ENCODE peak calls at places on chromosomes 13 and 19, in eight cellular contexts. Y is lower leg skin; U is CD8-positive, alpha-beta T cell; J is AG10803; E is GM23338; R is upper lobe of left lung; O is ascending aorta; V is choroid plexus epithelial cell. K is an unnamed sample.

GRCh38 chr13:98577823-98578285 is 947 bp upstream of the STK24 start:
- DNase-seq in Y (no peak), U (no peak), J (no peak), E (no peak), R (no peak), O (no peak), V (no peak), K (no peak)

GRCh38 chr19:54420383-54421168 is 5.3 kb downstream of the TTYH1 start:
- DNase-seq in Y (no peak), U (no peak), J (no peak), E (peak; percentile 94), R (peak; percentile 56), O (no peak), V (no peak), K (no peak)

GRCh38 chr19:2618611-2619010 is 83.9 kb downstream of the GNG7 start:
- DNase-seq in Y (peak; percentile 91), U (peak; percentile 78), J (peak; percentile 42), E (no peak), R (no peak), O (peak; percentile 83), V (no peak), K (no peak)

GRCh38 chr13:66076417-66076816 is 1153.7 kb downstream of the PCDH9 start:
- DNase-seq in Y (no peak), U (no peak), J (peak; percentile 1), E (no peak), R (no peak), O (no peak), V (peak; percentile 77), K (no peak)

GRCh38 chr19:32580353-32580900 is 563 bp upstream of the PDCD5 start:
- DNase-seq in Y (no peak), U (no peak), J (no peak), E (no peak), R (no peak), O (peak; percentile 67), V (no peak), K (no peak)

GRCh38 chr13:81395368-81395767 is 1054.4 kb upstream of the SPRY2 start:
- DNase-seq in Y (no peak), U (peak; percentile 5), J (no peak), E (peak; percentile 79), R (no peak), O (no peak), V (peak; percentile 4), K (no peak)

GRCh38 chr19:10279737-10280442 is 6.9 kb upstream of the ICAM4 start:
- DNase-seq in Y (no peak), U (no peak), J (no peak), E (no peak), R (no peak), O (no peak), V (no peak), K (no peak)

GRCh38 chr13:113493315-113493951 is 2.9 kb upstream of the DCUN1D2 start:
- DNase-seq in Y (no peak), U (no peak), J (peak; percentile 93), E (no peak), R (no peak), O (no peak), V (peak; percentile 97), K (no peak)

GRCh38 chr19:4909172-4909896 is at the start of gene UHRF1:
- DNase-seq in Y (no peak), U (no peak), J (no peak), E (peak; percentile 44), R (no peak), O (no peak), V (no peak), K (peak; percentile 83)

GRCh38 chr19:41939861-41940442 is 11.7 kb upstream of the ERFL start:
- DNase-seq in Y (no peak), U (peak; percentile 60), J (no peak), E (peak; percentile 77), R (peak; percentile 89), O (no peak), V (no peak), K (peak; percentile 65)

GRCh38 chr13:73673931-73674330 is 460.3 kb downstream of the KLF12 start:
- DNase-seq in Y (no peak), U (no peak), J (no peak), E (no peak), R (no peak), O (no peak), V (no peak), K (no peak)

GRCh38 chr19:48500830-48501445 is 10.7 kb downstream of the LMTK3 start:
- DNase-seq in Y (no peak), U (no peak), J (no peak), E (no peak), R (peak; percentile 87), O (no peak), V (no peak), K (no peak)

GRCh38 chr19:48502720-48503018 is 9.0 kb downstream of the LMTK3 start:
- DNase-seq in Y (no peak), U (no peak), J (no peak), E (no peak), R (no peak), O (no peak), V (no peak), K (no peak)

GRCh38 chr19:48499352-48500090 is 12.1 kb downstream of the LMTK3 start:
- DNase-seq in Y (no peak), U (no peak), J (no peak), E (no peak), R (peak; percentile 80), O (no peak), V (no peak), K (no peak)

GRCh38 chr19:48501446-48501960 is 10.1 kb downstream of the LMTK3 start:
- DNase-seq in Y (no peak), U (peak; percentile 62), J (no peak), E (peak; percentile 99), R (peak; percentile 86), O (peak; percentile 64), V (no peak), K (peak; percentile 69)

DNA sequence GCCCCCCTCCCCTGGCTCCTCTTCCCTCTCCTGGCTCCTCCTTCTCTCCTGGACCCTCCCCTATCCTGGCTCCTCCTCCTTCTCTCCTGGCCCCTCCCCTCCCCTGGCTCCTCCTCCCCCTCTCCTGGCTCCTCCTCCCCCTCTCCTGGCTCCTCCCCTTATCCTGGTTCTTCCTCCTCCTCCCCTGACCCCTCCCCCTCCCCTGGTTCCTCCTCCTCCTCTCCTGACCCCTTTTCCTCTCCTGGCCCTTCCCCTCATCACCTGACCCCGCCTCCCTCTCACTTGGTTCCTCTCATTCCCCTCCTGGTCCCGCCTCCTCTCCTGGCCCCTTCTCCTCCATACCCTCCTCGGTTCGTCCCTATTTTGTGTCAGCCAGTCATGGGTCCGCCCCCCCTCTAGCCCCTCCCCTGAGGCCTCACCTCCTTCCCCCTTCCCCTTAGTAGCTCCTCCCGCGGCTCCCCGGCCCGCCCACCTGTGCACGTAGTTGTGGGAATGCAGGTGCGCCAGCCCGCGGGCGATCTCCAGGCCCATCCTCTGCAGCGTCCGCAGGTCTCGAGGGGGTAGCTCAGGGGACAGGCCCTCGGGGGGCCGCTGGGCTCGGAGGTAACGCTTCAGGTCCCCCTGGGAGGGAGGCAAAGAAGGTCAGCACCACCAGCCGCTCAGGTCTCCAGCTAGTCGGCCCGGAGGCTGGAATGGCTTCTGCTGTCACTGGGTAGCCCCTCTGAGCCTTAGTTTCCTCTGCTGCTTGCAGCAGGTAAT is 9.5 kb downstream of the LMTK3 start:
- DNase-seq in Y (no peak), U (peak; percentile 81), J (no peak), E (peak; percentile 100), R (peak; percentile 96), O (peak; percentile 75), V (no peak), K (peak; percentile 78)
- H3K4me3 ChIP-seq in Y (no peak overlapping the region), U (peak overlapping the region; percentile 14), J (no peak overlapping the region), E (peak overlapping the region; percentile 63), R (peak overlapping the region; percentile 45), O (no peak overlapping the region), V (no peak overlapping the region), K (no peak overlapping the region)

GRCh38 chr13:26062853-26063444 is 11.1 kb upstream of the SHISA2 start:
- DNase-seq in Y (no peak), U (peak; percentile 33), J (peak; percentile 55), E (peak; percentile 74), R (no peak), O (no peak), V (peak; percentile 84), K (no peak)
- TF ChIP-seq CTCF in Y (no peak), U (peak; percentile 68), J (peak; percentile 85), E (peak; percentile 85), R (peak; percentile 34), O (peak; percentile 12), V (peak; percentile 93), K (peak; percentile 71)

GRCh38 chr13:110797230-110797877 is 83.9 kb downstream of the ING1 start:
- DNase-seq in Y (no peak), U (no peak), J (no peak), E (peak; percentile 47), R (no peak), O (no peak), V (no peak), K (no peak)

GRCh38 chr13:110794209-110794608 is 80.7 kb downstream of the ING1 start:
- DNase-seq in Y (no peak), U (no peak), J (no peak), E (no peak), R (peak; percentile 42), O (no peak), V (no peak), K (no peak)

GRCh38 chr13:110801044-110801443 is 87.5 kb downstream of the ING1 start:
- DNase-seq in Y (no peak), U (no peak), J (no peak), E (no peak), R (no peak), O (no peak), V (no peak), K (no peak)

GRCh38 chr13:110798595-110798994 is 85.1 kb downstream of the ING1 start:
- DNase-seq in Y (no peak), U (no peak), J (no peak), E (no peak), R (no peak), O (no peak), V (no peak), K (no peak)

DNA sequence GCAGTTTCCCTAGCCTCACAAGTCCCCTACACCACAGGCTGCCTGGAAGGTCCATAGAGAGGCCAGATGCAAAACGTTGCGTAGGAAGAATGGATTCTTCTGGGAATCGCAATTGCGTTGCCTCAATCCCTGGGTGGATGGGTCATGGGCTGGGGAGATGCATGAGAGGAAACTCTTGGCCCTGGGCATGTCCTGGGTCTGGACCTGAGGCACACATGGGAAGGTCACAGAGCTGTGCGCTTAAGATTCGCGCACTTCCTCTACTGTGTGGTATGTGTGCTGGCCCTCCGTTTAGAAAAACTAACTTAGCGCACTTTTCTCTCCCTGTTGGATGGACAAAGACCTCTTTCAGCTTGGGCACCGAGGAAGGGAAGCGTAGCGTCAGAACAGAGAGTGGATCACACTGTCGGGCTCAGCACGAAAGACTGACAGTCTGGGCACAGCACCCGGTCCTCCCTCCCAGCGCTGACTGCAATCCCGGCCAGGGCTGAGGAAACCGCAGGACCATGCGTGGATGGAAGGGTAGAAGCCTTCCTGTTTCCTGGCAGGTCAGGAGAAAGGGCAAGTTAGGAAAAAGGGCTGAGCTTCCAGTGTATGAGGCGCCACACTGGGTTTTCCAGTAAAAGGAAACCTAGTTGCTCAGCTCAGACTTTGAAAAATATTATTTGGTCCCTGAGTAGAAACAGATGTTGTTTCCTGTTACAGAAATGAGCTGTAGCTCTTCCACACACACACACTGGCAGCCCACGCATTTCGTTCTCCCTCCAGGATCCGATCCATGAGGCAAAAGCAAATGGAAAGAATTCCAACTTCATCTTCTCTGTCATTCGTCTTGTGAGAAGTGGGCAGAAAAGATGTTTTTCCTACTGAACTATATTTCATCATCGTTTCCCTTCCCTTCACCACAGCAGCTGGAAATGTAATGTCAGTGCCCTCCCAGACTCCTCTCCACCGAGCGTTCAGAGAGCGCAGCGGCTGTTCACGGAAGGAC is 86.0 kb downstream of the ING1 start:
- DNase-seq in Y (no peak), U (no peak), J (peak; percentile 89), E (no peak), R (no peak), O (peak; percentile 74), V (peak; percentile 73), K (no peak)
- H3K4me3 ChIP-seq in Y (no peak overlapping the region), U (no peak overlapping the region), J (peak overlapping the region; percentile 55), E (no peak overlapping the region), R (peak overlapping the region; percentile 9), O (peak overlapping the region; percentile 47), V (peak overlapping the region; percentile 53), K (no peak overlapping the region)

GRCh38 chr19:1230585-1231489 is 7.0 kb downstream of the CBARP start:
- DNase-seq in Y (no peak), U (no peak), J (no peak), E (no peak), R (peak; percentile 77), O (no peak), V (no peak), K (no peak)
- TF ChIP-seq CTCF in Y (no peak), U (no peak), J (no peak), E (no peak), R (no peak), O (no peak), V (no peak), K (no peak)

K was measured in GM06990.